ENCODE peak calls at places on chromosome 21, in four cellular contexts. J is ovary, I is HepG2, U is AG09309. D is an unnamed sample.

GRCh38 chr21:43318841-43319781 is 107.8 kb downstream of the SIK1 start:
- DNase-seq in J (no peak), I (no peak), U (no peak), D (no peak)

GRCh38 chr21:31354604-31355443 is 10.8 kb upstream of the TIAM1 start:
- DNase-seq in J (no peak), I (no peak), U (peak; percentile 41), D (peak; percentile 50)

GRCh38 chr21:41234574-41234973 is 66.6 kb downstream of the BACE2 start:
- DNase-seq in J (no peak), I (no peak), U (no peak), D (no peak)

GRCh38 chr21:42614811-42615342 is 38.5 kb upstream of the PDE9A start:
- DNase-seq in J (no peak), I (peak; percentile 76), U (no peak), D (no peak)

GRCh38 chr21:41897047-41897669 is 18.0 kb upstream of the PRDM15 start:
- DNase-seq in J (no peak), I (no peak), U (no peak), D (no peak)

GRCh38 chr21:21232320-21232719 is 234.1 kb downstream of the NCAM2 start:
- DNase-seq in J (no peak), I (no peak), U (no peak), D (peak; percentile 33)

GRCh38 chr21:25660233-25660632 is 21.2 kb downstream of the JAM2 start:
- DNase-seq in J (no peak), I (no peak), U (no peak), D (no peak)

GRCh38 chr21:26982767-26983166 is 15.9 kb upstream of the ADAMTS5 start:
- DNase-seq in J (no peak), I (no peak), U (no peak), D (no peak)

GRCh38 chr21:42252267-42252666 is 33.3 kb downstream of the ABCG1 start:
- DNase-seq in J (no peak), I (no peak), U (no peak), D (no peak)

GRCh38 chr21:14572206-14572780 is 26.2 kb upstream of the SAMSN1 start:
- DNase-seq in J (no peak), I (no peak), U (no peak), D (no peak)

GRCh38 chr21:46318464-46318845 is 5.2 kb downstream of the C21orf58 start:
- DNase-seq in J (no peak), I (no peak), U (no peak), D (no peak)

GRCh38 chr21:42149656-42150457 is 69.1 kb upstream of the ABCG1 start:
- DNase-seq in J (no peak), I (no peak), U (no peak), D (no peak)

GRCh38 chr21:45818904-45819285 is 162.7 kb upstream of the COL6A1 start:
- DNase-seq in J (no peak), I (peak; percentile 73), U (peak; percentile 68), D (peak; percentile 45)

GRCh38 chr21:16954787-16955186 is 558.1 kb upstream of the CXADR start:
- DNase-seq in J (no peak), I (no peak), U (no peak), D (no peak)

GRCh38 chr21:45889961-45890360 is 91.6 kb upstream of the COL6A1 start:
- DNase-seq in J (no peak), I (no peak), U (no peak), D (no peak)

GRCh38 chr21:14259669-14260458 is 43.9 kb downstream of the RBM11 start:
- DNase-seq in J (no peak), I (peak; percentile 39), U (peak; percentile 10), D (peak; percentile 5)

GRCh38 chr21:25790122-25790951 is 55.6 kb downstream of the GABPA start:
- DNase-seq in J (no peak), I (peak; percentile 19), U (peak; percentile 7), D (no peak)

GRCh38 chr21:42163511-42163863 is 55.5 kb upstream of the ABCG1 start:
- DNase-seq in J (no peak), I (no peak), U (no peak), D (no peak)

GRCh38 chr21:42505090-42505726 is 8.4 kb upstream of the SLC37A1 start:
- DNase-seq in J (no peak), I (no peak), U (no peak), D (no peak)

GRCh38 chr21:14545906-14546480 is at the start of gene SAMSN1:
- DNase-seq in J (no peak), I (no peak), U (no peak), D (no peak)

GRCh38 chr21:18245493-18245967 is 897 bp downstream of the CHODL start:
- DNase-seq in J (peak; percentile 11), I (peak; percentile 39), U (no peak), D (no peak)

GRCh38 chr21:28018741-28019669 is 973.7 kb downstream of the LTN1 start:
- DNase-seq in J (no peak), I (no peak), U (no peak), D (no peak)

GRCh38 chr21:42836767-42837301 is 42.5 kb downstream of the WDR4 start:
- DNase-seq in J (no peak), I (no peak), U (no peak), D (no peak)

DNA sequence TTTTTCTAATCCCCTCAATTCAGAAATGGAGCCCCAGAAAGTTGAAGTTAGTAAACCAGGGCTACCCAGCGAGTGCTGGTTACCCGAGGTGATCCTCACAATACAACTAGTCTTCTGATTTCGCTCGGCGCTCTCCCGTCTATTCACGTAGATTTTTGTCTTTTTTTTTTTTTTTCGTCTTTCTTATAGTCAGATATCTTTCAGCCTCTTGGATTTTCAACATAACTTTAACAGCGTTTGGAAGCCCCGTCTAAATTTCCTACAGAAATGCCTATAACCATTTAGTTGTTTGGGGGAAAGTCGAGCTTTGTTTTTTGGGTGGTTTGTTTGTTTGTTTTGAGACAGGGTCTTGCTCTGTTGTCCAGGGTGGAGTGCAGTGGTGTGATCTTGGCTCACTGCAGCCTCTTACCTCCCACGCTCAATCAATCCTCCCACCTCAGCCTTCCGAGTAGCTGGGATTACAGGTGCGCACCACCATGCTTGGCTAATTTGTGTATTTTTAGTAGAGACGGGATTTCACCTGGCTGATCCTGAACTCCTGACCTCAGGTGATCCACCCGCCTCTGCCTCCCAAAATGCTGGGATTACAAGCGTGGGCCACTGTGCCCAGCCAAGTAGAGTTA is 818 bp upstream of the TMEM50B start:
- DNase-seq in J (no peak), I (no peak), U (no peak), D (no peak)
- H3K4me3 ChIP-seq in J (peak overlapping the region; percentile 96), I (peak overlapping the region; percentile 62), U (peak overlapping the region; percentile 86), D (peak overlapping the region; percentile 76)

GRCh38 chr21:33110340-33110715 is 40.4 kb downstream of the OLIG1 start:
- DNase-seq in J (no peak), I (no peak), U (no peak), D (no peak)
- TF ChIP-seq CTCF in J (no peak), I (no peak), U (no peak), D (no peak)

GRCh38 chr21:36429672-36430546 is 44.7 kb downstream of the CHAF1B start:
- DNase-seq in J (peak; percentile 81), I (peak; percentile 69), U (peak; percentile 92), D (peak; percentile 91)
- H3K4me3 ChIP-seq in J (peak overlapping the region; percentile 27), I (peak overlapping the region; percentile 21), U (peak overlapping the region; percentile 42), D (peak overlapping the region; percentile 43)

GRCh38 chr21:29025328-29025713 is 853 bp downstream of the USP16 start:
- DNase-seq in J (no peak), I (no peak), U (no peak), D (no peak)

GRCh38 chr21:29022141-29022540 is 2.3 kb upstream of the USP16 start:
- DNase-seq in J (no peak), I (peak; percentile 16), U (no peak), D (no peak)

GRCh38 chr21:29029524-29029923 is 5.1 kb downstream of the USP16 start:
- DNase-seq in J (no peak), I (no peak), U (no peak), D (no peak)

DNA sequence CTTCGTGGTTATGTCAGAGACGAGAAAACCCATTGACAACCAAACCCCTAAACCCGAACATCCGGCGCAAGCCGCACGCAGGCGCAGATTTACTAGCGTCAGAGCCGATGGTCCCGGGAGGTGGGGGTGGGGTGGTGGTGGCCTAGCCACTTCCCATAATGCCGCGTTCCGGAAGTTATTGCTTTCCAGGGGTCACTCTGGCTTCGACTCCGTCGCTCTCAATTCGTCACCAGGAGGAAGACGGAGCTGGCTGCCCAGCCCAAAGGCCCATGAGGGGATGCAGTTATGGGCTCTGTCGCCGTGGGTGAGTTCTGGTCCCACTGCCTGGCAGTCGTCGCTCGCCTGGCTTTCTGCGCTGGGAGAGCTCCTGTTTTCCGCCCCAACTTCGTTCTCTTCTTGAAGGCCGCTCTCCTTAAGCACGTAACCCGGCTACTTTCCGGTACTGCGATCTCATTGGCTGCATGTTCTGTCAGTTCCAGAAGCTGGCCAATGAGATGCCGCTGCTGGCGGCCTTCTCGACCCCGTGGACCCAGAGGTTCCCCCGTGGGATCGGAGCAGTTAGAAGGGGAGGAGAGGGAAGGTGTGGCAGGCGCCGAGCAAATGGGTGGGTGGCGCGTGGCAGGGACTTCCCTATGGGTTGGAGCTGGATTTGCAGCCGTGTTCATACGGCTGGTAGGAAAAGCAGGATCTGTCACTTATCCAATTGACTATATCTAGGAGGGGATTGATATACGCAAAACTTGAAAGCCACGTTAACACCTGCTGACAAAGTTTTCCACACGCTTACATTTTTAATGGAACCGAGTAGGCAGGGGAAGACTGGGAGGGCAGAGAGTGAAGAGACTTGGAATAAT is at the start of gene USP16:
- DNase-seq in J (peak; percentile 96), I (peak; percentile 95), U (peak; percentile 99), D (peak; percentile 98)
- TF ChIP-seq CTCF in J (no peak), I (no peak), U (peak; percentile 21), D (peak; percentile 18)

GRCh38 chr21:39175665-39176064 is 7.6 kb downstream of the PSMG1 start:
- DNase-seq in J (no peak), I (no peak), U (no peak), D (no peak)
- H3K4me3 ChIP-seq in J (no peak overlapping the region), I (no peak overlapping the region), U (no peak overlapping the region), D (no peak overlapping the region)

GRCh38 chr21:29499734-29500343 is 201.1 kb downstream of the BACH1 start:
- DNase-seq in J (no peak), I (peak; percentile 50), U (no peak), D (no peak)
- TF ChIP-seq CTCF in J (no peak), I (peak; percentile 62), U (peak; percentile 51), D (peak; percentile 20)

GRCh38 chr21:37447288-37447936 is 80.8 kb downstream of the DYRK1A start:
- DNase-seq in J (no peak), I (no peak), U (no peak), D (no peak)
- H3K4me3 ChIP-seq in J (no peak overlapping the region), I (no peak overlapping the region), U (no peak overlapping the region), D (no peak overlapping the region)

DNA sequence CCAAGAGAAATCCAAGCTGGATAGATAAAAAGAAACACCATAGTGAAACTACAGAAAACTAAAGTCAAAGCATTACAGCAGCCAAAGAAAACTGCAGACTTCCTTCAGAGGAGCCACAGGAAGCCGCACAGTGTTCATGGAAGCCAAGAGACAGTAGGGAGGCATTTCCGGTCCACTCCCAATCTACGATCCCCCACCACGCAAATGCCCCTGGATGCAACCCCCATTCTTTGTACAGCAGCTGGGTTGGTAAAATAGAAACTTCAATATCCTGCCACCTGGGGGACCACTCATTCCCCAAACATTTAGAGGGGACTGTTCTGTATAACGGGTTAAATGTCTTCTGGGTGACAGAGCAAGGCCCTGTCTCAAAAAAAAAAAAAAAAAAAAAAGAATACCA is 43.9 kb upstream of the TSPEAR start:
- DNase-seq in J (no peak), I (peak; percentile 16), U (no peak), D (no peak)
- TF ChIP-seq CTCF in J (no peak), I (peak; percentile 41), U (peak; percentile 23), D (no peak)

GRCh38 chr21:36297938-36298572 is 21.9 kb upstream of the MORC3 start:
- DNase-seq in J (no peak), I (peak; percentile 5), U (no peak), D (no peak)
- H3K4me3 ChIP-seq in J (no peak overlapping the region), I (peak overlapping the region; percentile 56), U (no peak overlapping the region), D (no peak overlapping the region)